ENCODE peak calls at places on chromosomes 4 and X, in six cellular contexts. B is NCI-H345, X is SK-MEL-5, L is NCI-H1417 treated with DMSO at 0.1 percent for 48 hours, N is bronchial epithelial cell, S is WTC11. D is an unnamed sample.

GRCh38 chrX:18574591-18574990 is 97.3 kb downstream of the RS1 start:
- DNase-seq in X (no peak), N (peak), B (no peak), S (no peak), L (no peak), D (no peak)

GRCh38 chr4:40550900-40551546 is 78.6 kb downstream of the RBM47 start:
- DNase-seq in N (peak), B (no peak), X (peak), L (no peak), S (no peak), D (no peak)

GRCh38 chr4:89245459-89245858 is 62.1 kb downstream of the GPRIN3 start:
- DNase-seq in B (peak), X (no peak), S (no peak), N (no peak), L (peak), D (no peak)

GRCh38 chr4:1239141-1239948 is 9.6 kb downstream of the CTBP1 start:
- DNase-seq in X (no peak), S (peak), L (no peak), B (no peak), N (no peak), D (no peak)

GRCh38 chr4:125390126-125390525 is 75.4 kb downstream of the FAT4 start:
- DNase-seq in X (no peak), L (no peak), S (no peak), N (peak), B (no peak), D (no peak)

GRCh38 chrX:128020701-128021100 is 31.5 kb downstream of the ACTRT1 start:
- DNase-seq in L (no peak), X (no peak), N (peak), S (no peak), B (no peak), D (no peak)

GRCh38 chrX:139113682-139114081 is 402.2 kb upstream of the FGF13 start:
- DNase-seq in B (no peak), N (peak), S (no peak), L (no peak), X (no peak), D (no peak)

GRCh38 chr4:108405586-108405985 is 214.8 kb upstream of the RPL34 start:
- DNase-seq in S (no peak), B (no peak), N (no peak), X (no peak), L (no peak), D (no peak)

GRCh38 chrX:106243376-106243775 is 75.3 kb downstream of the PWWP3B start:
- DNase-seq in S (no peak), L (no peak), X (no peak), B (no peak), N (peak), D (no peak)

GRCh38 chr4:185387957-185388356 is 7.8 kb downstream of the LRP2BP start:
- DNase-seq in L (no peak), S (no peak), B (no peak), X (no peak), N (no peak), D (no peak)

GRCh38 chrX:154748712-154749339 is 2.1 kb downstream of the GAB3 start:
- DNase-seq in L (no peak), S (peak), N (no peak), X (peak), B (peak), D (no peak)

GRCh38 chr4:186095406-186095805 is 9.1 kb upstream of the FAM149A start:
- DNase-seq in L (no peak), N (no peak), S (no peak), B (no peak), X (no peak), D (no peak)

GRCh38 chr4:139624441-139625130 is 41.0 kb upstream of the MGST2 start:
- DNase-seq in S (no peak), X (no peak), B (no peak), N (no peak), L (no peak), D (no peak)

GRCh38 chrX:11465648-11466411 is 172.6 kb downstream of the AMELX start:
- DNase-seq in L (no peak), N (peak), B (no peak), S (no peak), X (no peak), D (no peak)

GRCh38 chrX:48769230-48769629 is 7.7 kb downstream of the GLOD5 start:
- DNase-seq in N (no peak), X (no peak), B (no peak), L (no peak), S (no peak), D (no peak)

D was measured in CMK.